ENCODE peak calls at places on chromosomes 3 and 15, in nine cellular contexts. S, Z, E, N, H, W, F, A and K are unnamed samples.

GRCh38 chr3:39333607-39334006 is 4.1 kb downstream of the CCR8 start:
- DNase-seq in W (no peak), N (no peak), A (no peak), S (no peak), Z (no peak), F (no peak), H (no peak), E (no peak), K (no peak)

GRCh38 chr3:127722104-127722784 is 49.5 kb downstream of the ABTB1 start:
- DNase-seq in F (no peak), W (no peak), Z (no peak), H (no peak), A (no peak), E (no peak), N (no peak), S (no peak), K (no peak)

GRCh38 chr3:23549148-23549910 is 256.4 kb upstream of the UBE2E1 start:
- DNase-seq in E (peak), N (no peak), F (no peak), H (no peak), W (no peak), S (no peak), Z (no peak), A (no peak), K (peak)

GRCh38 chr15:64870350-64870749 is 28.6 kb downstream of the PLEKHO2 start:
- DNase-seq in H (no peak), F (no peak), W (no peak), N (no peak), S (no peak), Z (no peak), A (no peak), E (no peak), K (no peak)

GRCh38 chr3:117477214-117477755 is 767.7 kb downstream of the TUSC7 start:
- DNase-seq in W (no peak), N (no peak), S (no peak), E (no peak), Z (no peak), H (no peak), F (no peak), A (no peak), K (no peak)

GRCh38 chr3:196756738-196757137 is 17.1 kb downstream of the PAK2 start:
- DNase-seq in S (no peak), H (no peak), W (no peak), A (no peak), E (no peak), Z (no peak), N (no peak), F (no peak), K (no peak)

GRCh38 chr3:110456438-110457138 is 615.0 kb upstream of the NECTIN3 start:
- DNase-seq in W (no peak), Z (no peak), A (no peak), F (no peak), N (no peak), H (no peak), E (no peak), S (no peak), K (no peak)

GRCh38 chr3:157532529-157533297 is 29.5 kb upstream of the VEPH1 start:
- DNase-seq in N (peak), W (no peak), F (no peak), A (peak), Z (peak), H (no peak), S (peak), E (peak), K (peak)

GRCh38 chr15:43268111-43269105 is 1.7 kb upstream of the TGM5 start:
- DNase-seq in A (no peak), H (no peak), E (no peak), Z (peak), W (no peak), S (no peak), N (no peak), F (peak), K (no peak)

GRCh38 chr3:172530566-172530965 is 7.3 kb upstream of the TNFSF10 start:
- DNase-seq in A (peak), N (no peak), S (peak), F (no peak), H (no peak), Z (no peak), W (no peak), E (no peak), K (no peak)

GRCh38 chr3:156172536-156172935 is 52.2 kb downstream of the KCNAB1 start:
- DNase-seq in Z (no peak), N (no peak), E (no peak), S (no peak), W (no peak), A (no peak), F (no peak), H (no peak), K (no peak)

GRCh38 chr3:156176048-156176447 is 55.7 kb downstream of the KCNAB1 start:
- DNase-seq in F (no peak), W (no peak), Z (no peak), N (no peak), S (no peak), E (no peak), A (no peak), H (no peak), K (no peak)

GRCh38 chr3:156176629-156177210 is 56.3 kb downstream of the KCNAB1 start:
- DNase-seq in W (no peak), A (no peak), N (no peak), Z (no peak), E (no peak), S (no peak), H (no peak), F (no peak), K (no peak)

GRCh38 chr3:156175570-156175969 is 55.2 kb downstream of the KCNAB1 start:
- DNase-seq in A (peak), E (no peak), N (no peak), F (no peak), Z (no peak), S (no peak), H (no peak), W (no peak), K (no peak)

GRCh38 chr3:156174229-156174847 is 54.0 kb downstream of the KCNAB1 start:
- DNase-seq in N (no peak), F (no peak), A (peak), H (no peak), S (peak), W (no peak), Z (no peak), E (no peak), K (peak)
- TF ChIP-seq CTCF in N (peak), F (no peak), A (peak), H (no peak), S (peak), W (no peak), Z (no peak), E (peak), K (peak)

GRCh38 chr15:28022961-28023360 is 76.2 kb downstream of the OCA2 start:
- DNase-seq in F (peak), H (no peak), N (no peak), A (no peak), Z (no peak), S (no peak), E (no peak), W (no peak), K (no peak)

GRCh38 chr15:28020644-28021043 is 78.5 kb downstream of the OCA2 start:
- DNase-seq in S (no peak), Z (no peak), E (no peak), N (no peak), F (no peak), H (no peak), W (no peak), A (no peak), K (no peak)

GRCh38 chr15:28022181-28022580 is 76.9 kb downstream of the OCA2 start:
- DNase-seq in N (no peak), E (no peak), H (no peak), A (no peak), S (no peak), F (no peak), Z (no peak), W (no peak), K (no peak)

GRCh38 chr15:28019594-28020320 is 79.4 kb downstream of the OCA2 start:
- DNase-seq in F (no peak), E (no peak), S (no peak), W (no peak), A (no peak), N (no peak), H (no peak), Z (peak), K (no peak)

DNA sequence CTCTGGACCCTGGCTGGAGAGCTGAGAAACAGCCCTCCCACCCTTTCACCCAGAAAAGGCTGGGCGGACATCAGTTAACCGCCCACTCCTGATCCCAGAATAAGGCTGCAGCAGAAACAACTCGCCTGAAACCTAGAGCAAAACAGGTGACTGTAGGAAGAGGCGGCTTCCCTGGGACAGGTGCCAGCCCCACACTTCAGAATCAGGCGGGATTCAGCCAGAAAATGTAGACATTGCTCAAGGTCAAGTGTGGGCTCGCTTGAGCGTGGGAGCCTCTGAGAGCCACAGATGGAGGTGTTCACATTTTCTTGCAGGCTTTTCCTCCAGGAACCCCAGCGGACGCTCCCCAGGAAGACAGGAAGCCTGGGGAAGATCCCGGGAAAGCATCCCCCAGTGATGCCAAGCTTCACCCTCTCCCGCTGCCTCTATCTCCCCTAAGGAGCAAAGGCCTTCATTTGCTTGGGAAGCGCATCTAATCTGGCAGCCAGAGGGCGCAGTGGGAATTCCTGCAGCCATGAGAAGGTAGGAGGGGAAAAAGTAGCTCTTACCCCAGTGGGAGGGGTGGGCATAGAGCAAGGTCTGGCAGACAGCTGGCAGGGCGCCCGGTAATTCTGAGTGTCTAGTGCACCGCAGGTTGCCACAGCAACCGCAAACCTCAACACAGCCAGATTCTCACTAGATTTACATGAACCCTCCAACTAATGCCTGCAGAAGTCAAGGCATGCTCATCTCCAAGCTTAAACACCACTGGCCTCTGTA is 77.7 kb downstream of the OCA2 start:
- DNase-seq in S (peak), H (no peak), W (peak), N (no peak), F (peak), A (peak), E (peak), Z (peak), K (peak)
- TF ChIP-seq CTCF in S (peak), H (peak), W (peak), N (no peak), F (peak), A (peak), E (no peak), Z (peak), K (peak)

GRCh38 chr3:108493862-108494261 is 16.5 kb downstream of the MYH15 start:
- DNase-seq in Z (peak), W (no peak), H (no peak), E (no peak), F (no peak), S (no peak), N (no peak), A (no peak), K (no peak)
- TF ChIP-seq CTCF in Z (no peak), W (peak), H (no peak), E (peak), F (peak), S (peak), N (peak), A (peak), K (peak)

GRCh38 chr15:52528465-52529288 is at the start of gene MYO5A:
- DNase-seq in H (peak), Z (peak), A (peak), E (no peak), N (no peak), W (peak), F (peak), S (peak), K (peak)

GRCh38 chr15:52527898-52528464 is 699 bp downstream of the MYO5A start:
- DNase-seq in W (no peak), S (peak), Z (peak), N (no peak), H (peak), E (no peak), A (peak), F (peak), K (no peak)

GRCh38 chr15:52529940-52530339 is 1.3 kb upstream of the MYO5A start:
- DNase-seq in W (no peak), H (no peak), A (no peak), E (no peak), N (no peak), S (no peak), F (no peak), Z (no peak), K (no peak)

GRCh38 chr15:52527196-52527897 is 1.3 kb downstream of the MYO5A start:
- DNase-seq in S (no peak), W (no peak), H (no peak), E (no peak), F (no peak), N (no peak), A (no peak), Z (no peak), K (no peak)

DNA sequence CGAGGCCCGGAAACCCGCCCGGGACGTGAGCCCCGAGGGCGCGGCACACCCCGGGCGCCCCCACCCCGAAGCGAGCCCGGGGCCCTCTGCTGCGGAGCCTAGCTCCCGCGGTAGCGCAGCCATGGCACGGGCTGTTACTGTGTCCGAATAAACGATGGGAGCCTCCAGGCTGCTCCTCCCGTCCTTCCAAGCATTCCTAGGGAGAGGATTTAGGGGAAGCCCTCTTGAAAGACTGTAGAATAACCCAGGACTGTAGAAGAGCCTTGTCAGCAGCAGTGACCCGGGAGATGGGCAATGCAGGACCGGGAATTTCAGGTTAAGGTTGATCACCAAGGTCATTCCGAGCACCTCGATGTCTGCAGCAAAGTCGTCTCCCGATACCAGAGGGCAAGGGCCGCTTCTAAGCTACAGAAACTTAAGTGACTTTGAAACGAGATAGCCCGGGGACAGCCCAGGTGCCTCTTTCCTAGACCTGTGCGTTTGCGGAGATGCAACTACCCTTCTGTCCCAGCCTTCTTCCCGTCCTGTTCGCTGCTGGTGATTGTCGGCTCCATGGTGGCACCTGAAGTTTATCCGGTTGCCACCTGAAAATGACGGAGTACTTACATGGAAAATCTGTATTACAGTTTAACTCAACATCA is 729 bp upstream of the MYO5A start:
- DNase-seq in W (no peak), S (no peak), H (peak), N (no peak), Z (no peak), A (no peak), F (peak), E (no peak), K (no peak)
- TF ChIP-seq CTCF in W (no peak), S (no peak), H (no peak), N (no peak), Z (no peak), A (no peak), F (no peak), E (no peak), K (no peak)

GRCh38 chr3:11948866-11949265 is 55.3 kb upstream of the SYN2 start:
- DNase-seq in A (no peak), S (no peak), N (no peak), E (no peak), F (no peak), W (no peak), Z (no peak), H (no peak), K (no peak)

GRCh38 chr3:11948331-11948730 is 55.9 kb upstream of the SYN2 start:
- DNase-seq in A (no peak), H (no peak), E (no peak), N (no peak), W (no peak), Z (no peak), F (no peak), S (no peak), K (no peak)

GRCh38 chr3:11949351-11949750 is 54.8 kb upstream of the SYN2 start:
- DNase-seq in F (no peak), W (no peak), A (no peak), Z (no peak), N (no peak), E (no peak), H (no peak), S (no peak), K (no peak)

GRCh38 chr3:11944052-11944673 is 60.0 kb upstream of the SYN2 start:
- DNase-seq in N (no peak), A (peak), Z (peak), S (peak), H (no peak), F (peak), E (peak), W (no peak), K (peak)
- TF ChIP-seq CTCF in N (peak), A (peak), Z (peak), S (peak), H (peak), F (peak), E (peak), W (peak), K (peak)

GRCh38 chr3:181549266-181549665 is 162.5 kb upstream of the SOX2 start:
- DNase-seq in E (no peak), Z (no peak), W (no peak), S (no peak), N (no peak), F (no peak), H (no peak), A (no peak), K (no peak)
- TF ChIP-seq CTCF in E (peak), Z (no peak), W (no peak), S (no peak), N (no peak), F (no peak), H (no peak), A (no peak), K (no peak)

GRCh38 chr3:15974647-15975046 is 176.9 kb upstream of the ANKRD28 start:
- DNase-seq in A (no peak), F (peak), N (no peak), Z (peak), H (no peak), S (no peak), E (no peak), W (no peak), K (no peak)
- TF ChIP-seq CTCF in A (no peak), F (peak), N (peak), Z (peak), H (no peak), S (peak), E (peak), W (no peak), K (peak)